ENCODE peak calls at places on chromosomes 4 and X, in six cellular contexts. J is PC-9, T is A549, R is lower leg skin, C is PC-3, P is ovary. K is an unnamed sample.

GRCh38 chr4:1309261-1310010 is 19.7 kb downstream of the MAEA start:
- DNase-seq in J (no peak), T (no peak), R (peak; percentile 84), C (no peak), P (peak; percentile 94), K (peak; percentile 99)

GRCh38 chrX:113741744-113742143 is 842.1 kb upstream of the HTR2C start:
- DNase-seq in J (peak; percentile 0), T (no peak), R (no peak), C (peak; percentile 42), P (no peak), K (no peak)

GRCh38 chr4:46667790-46668189 is 241.3 kb downstream of the COX7B2 start:
- DNase-seq in J (no peak), T (no peak), R (no peak), C (no peak), P (no peak), K (no peak)

GRCh38 chr4:157217708-157218107 is 2.8 kb upstream of the GRIA2 start:
- DNase-seq in J (no peak), T (no peak), R (no peak), C (peak; percentile 64), P (no peak), K (no peak)

GRCh38 chrX:267771-268261 is 13.4 kb upstream of the PLCXD1 start:
- DNase-seq in J (no peak), T (no peak), R (peak; percentile 13), C (no peak), P (no peak), K (no peak)

GRCh38 chr4:182448281-182449151 is 205.3 kb downstream of the TENM3 start:
- DNase-seq in J (peak; percentile 57), T (peak; percentile 72), R (peak; percentile 74), C (peak; percentile 82), P (peak; percentile 93), K (peak; percentile 96)

GRCh38 chr4:128362760-128363159 is 75.1 kb upstream of the PGRMC2 start:
- DNase-seq in J (no peak), T (no peak), R (no peak), C (no peak), P (no peak), K (no peak)

GRCh38 chr4:2689825-2690700 is 66.1 kb downstream of the TNIP2 start:
- DNase-seq in J (no peak), T (no peak), R (no peak), C (no peak), P (no peak), K (no peak)

GRCh38 chr4:41525129-41525528 is 12.8 kb upstream of the LIMCH1 start:
- DNase-seq in J (peak; percentile 66), T (peak; percentile 38), R (no peak), C (no peak), P (no peak), K (no peak)

GRCh38 chrX:40079572-40079971 is 18.2 kb downstream of the BCOR start:
- DNase-seq in J (no peak), T (no peak), R (no peak), C (no peak), P (no peak), K (no peak)
- TF ChIP-seq CTCF in J (no peak), T (no peak), R (no peak), C (no peak), P (no peak), K (no peak)

GRCh38 chr4:6272863-6273660 is 3.4 kb downstream of the WFS1 start:
- DNase-seq in J (peak; percentile 75), T (peak; percentile 45), R (no peak), C (peak; percentile 80), P (peak; percentile 45), K (peak; percentile 87)

GRCh38 chr4:6270691-6271121 is 1.1 kb downstream of the WFS1 start:
- DNase-seq in J (peak; percentile 8), T (no peak), R (no peak), C (peak; percentile 22), P (peak; percentile 48), K (peak; percentile 53)

GRCh38 chr4:6271701-6272465 is 2.2 kb downstream of the WFS1 start:
- DNase-seq in J (peak; percentile 81), T (no peak), R (no peak), C (peak; percentile 8), P (no peak), K (peak; percentile 97)

GRCh38 chr4:6269651-6270511 is at the start of gene WFS1:
- DNase-seq in J (peak; percentile 99), T (peak; percentile 94), R (peak; percentile 98), C (peak; percentile 96), P (peak; percentile 99), K (peak; percentile 99)

DNA sequence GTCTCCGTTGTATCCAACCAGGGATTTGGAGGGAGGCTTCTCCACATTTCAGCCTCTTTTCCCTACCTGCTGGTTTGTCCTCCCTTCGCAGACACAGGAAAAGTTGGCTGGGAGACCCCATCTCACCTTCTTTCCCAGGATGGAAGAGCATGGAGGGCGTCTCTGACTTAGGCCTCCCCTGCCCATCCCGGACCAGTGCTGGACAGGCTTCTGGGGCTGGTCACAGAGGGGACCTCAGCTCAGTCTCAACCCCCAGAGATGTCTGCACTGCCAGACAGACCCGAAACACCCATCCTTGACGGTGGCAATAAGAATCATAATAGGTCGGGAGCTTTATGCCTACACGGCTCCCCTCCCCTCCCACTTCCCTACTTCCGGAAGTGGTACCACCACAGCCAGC is 1.6 kb downstream of the WFS1 start:
- DNase-seq in J (no peak), T (no peak), R (no peak), C (no peak), P (no peak), K (no peak)
- H3K4me3 ChIP-seq in J (no peak overlapping the region), T (no peak overlapping the region), R (no peak overlapping the region), C (no peak overlapping the region), P (peak overlapping the region; percentile 96), K (peak overlapping the region; percentile 92)

GRCh38 chr4:88284378-88285234 is at the start of gene PPM1K:
- DNase-seq in J (peak; percentile 97), T (peak; percentile 83), R (peak; percentile 98), C (peak; percentile 96), P (peak; percentile 100), K (peak; percentile 100)
- TF ChIP-seq CTCF in J (no peak), T (no peak), R (no peak), C (no peak), P (peak; percentile 33), K (no peak)

GRCh38 chr4:108109111-108109510 is 59.6 kb downstream of the LEF1 start:
- DNase-seq in J (no peak), T (no peak), R (no peak), C (no peak), P (no peak), K (no peak)

GRCh38 chr4:108111781-108112180 is 57.0 kb downstream of the LEF1 start:
- DNase-seq in J (no peak), T (no peak), R (no peak), C (no peak), P (no peak), K (no peak)

GRCh38 chr4:108107729-108108382 is 60.9 kb downstream of the LEF1 start:
- DNase-seq in J (no peak), T (no peak), R (no peak), C (no peak), P (no peak), K (no peak)

GRCh38 chr4:108110450-108110849 is 58.3 kb downstream of the LEF1 start:
- DNase-seq in J (no peak), T (no peak), R (no peak), C (no peak), P (no peak), K (no peak)

DNA sequence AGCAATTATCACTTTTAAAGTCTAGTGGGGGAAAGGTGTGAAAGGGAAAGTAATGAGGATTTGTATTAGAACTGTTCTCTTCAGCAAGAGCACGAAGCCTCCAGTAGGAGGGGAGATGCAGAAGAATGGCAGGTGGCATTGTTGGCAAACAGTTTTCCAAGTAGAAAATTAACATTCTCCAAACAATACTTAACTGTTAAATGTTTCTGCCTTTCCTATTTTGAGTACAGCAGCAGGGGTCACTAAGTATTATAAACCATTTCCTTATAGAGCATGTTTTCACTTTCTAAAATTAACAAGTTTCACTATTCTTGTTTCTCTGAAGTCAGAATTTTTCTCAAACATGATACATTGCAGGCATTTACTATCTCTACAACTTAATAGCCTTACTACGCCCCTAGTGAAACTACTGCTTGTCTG is 58.7 kb downstream of the LEF1 start:
- DNase-seq in J (no peak), T (no peak), R (no peak), C (no peak), P (no peak), K (no peak)
- H3K4me3 ChIP-seq in J (no peak overlapping the region), T (no peak overlapping the region), R (no peak overlapping the region), C (no peak overlapping the region), P (no peak overlapping the region), K (no peak overlapping the region)